ENCODE peak calls at places on chromosomes 16 and 17, in seven cellular contexts. One of them, this sample, is unnamed.

GRCh38 chr16:67431077-67431804 is at the start of gene HSD11B2:
- DNase-seq in HCT116: peak
- DNase-seq in SK-N-SH: peak
- DNase-seq in H1: peak
- DNase-seq in K562: peak
- DNase-seq in GM12878: no peak
- DNase-seq in HepG2: no peak
- DNase-seq in this sample: peak

GRCh38 chr17:17313350-17313991 is 10.3 kb downstream of the NT5M start:
- DNase-seq in HCT116: peak
- DNase-seq in SK-N-SH: peak
- DNase-seq in H1: peak
- DNase-seq in K562: peak
- DNase-seq in GM12878: no peak
- DNase-seq in HepG2: peak
- DNase-seq in this sample: peak

GRCh38 chr16:83779881-83780280 is 27.9 kb upstream of the HSBP1 start:
- DNase-seq in HCT116: no peak
- DNase-seq in SK-N-SH: peak
- DNase-seq in H1: no peak
- DNase-seq in K562: no peak
- DNase-seq in GM12878: no peak
- DNase-seq in HepG2: no peak
- DNase-seq in this sample: peak

GRCh38 chr16:83675136-83675535 is 132.6 kb upstream of the HSBP1 start:
- DNase-seq in HCT116: no peak
- DNase-seq in SK-N-SH: no peak
- DNase-seq in H1: no peak
- DNase-seq in K562: no peak
- DNase-seq in GM12878: no peak
- DNase-seq in HepG2: no peak
- DNase-seq in this sample: no peak

GRCh38 chr16:86931410-86931941 is 353.1 kb downstream of the FOXL1 start:
- DNase-seq in HCT116: no peak
- DNase-seq in SK-N-SH: no peak
- DNase-seq in H1: no peak
- DNase-seq in K562: peak
- DNase-seq in GM12878: no peak
- DNase-seq in HepG2: no peak
- DNase-seq in this sample: no peak

GRCh38 chr17:73646409-73647305 is 2.4 kb upstream of the SDK2 start:
- DNase-seq in HCT116: no peak
- DNase-seq in SK-N-SH: peak
- DNase-seq in H1: peak
- DNase-seq in K562: peak
- DNase-seq in GM12878: no peak
- DNase-seq in HepG2: peak
- DNase-seq in this sample: peak

GRCh38 chr16:72246423-72246822 is 74.5 kb upstream of the PMFBP1 start:
- DNase-seq in HCT116: no peak
- DNase-seq in SK-N-SH: no peak
- DNase-seq in H1: no peak
- DNase-seq in K562: no peak
- DNase-seq in GM12878: peak
- DNase-seq in HepG2: no peak
- DNase-seq in this sample: no peak

GRCh38 chr16:67537636-67538591 is 9.3 kb downstream of the RIPOR1 start:
- DNase-seq in HCT116: no peak
- DNase-seq in SK-N-SH: peak
- DNase-seq in H1: peak
- DNase-seq in K562: no peak
- DNase-seq in GM12878: no peak
- DNase-seq in HepG2: no peak
- DNase-seq in this sample: no peak

GRCh38 chr16:81143921-81144471 is 47.8 kb upstream of the GCSH start:
- DNase-seq in HCT116: peak
- DNase-seq in SK-N-SH: no peak
- DNase-seq in H1: no peak
- DNase-seq in K562: no peak
- DNase-seq in GM12878: no peak
- DNase-seq in HepG2: peak
- DNase-seq in this sample: peak

GRCh38 chr16:27778171-27778925 is 228.4 kb downstream of the KATNIP start:
- DNase-seq in HCT116: no peak
- DNase-seq in SK-N-SH: peak
- DNase-seq in H1: no peak
- DNase-seq in K562: no peak
- DNase-seq in GM12878: no peak
- DNase-seq in HepG2: no peak
- DNase-seq in this sample: no peak

GRCh38 chr17:34556951-34557350 is 22.4 kb upstream of the TMEM132E start:
- DNase-seq in HCT116: no peak
- DNase-seq in SK-N-SH: no peak
- DNase-seq in H1: no peak
- DNase-seq in K562: no peak
- DNase-seq in GM12878: no peak
- DNase-seq in HepG2: no peak
- DNase-seq in this sample: no peak

GRCh38 chr17:69088643-69089200 is 28.0 kb upstream of the ABCA9 start:
- DNase-seq in HCT116: no peak
- DNase-seq in SK-N-SH: no peak
- DNase-seq in H1: no peak
- DNase-seq in K562: peak
- DNase-seq in GM12878: no peak
- DNase-seq in HepG2: no peak
- DNase-seq in this sample: no peak

GRCh38 chr17:69090365-69090764 is 29.6 kb upstream of the ABCA9 start:
- DNase-seq in HCT116: no peak
- DNase-seq in SK-N-SH: no peak
- DNase-seq in H1: no peak
- DNase-seq in K562: no peak
- DNase-seq in GM12878: no peak
- DNase-seq in HepG2: no peak
- DNase-seq in this sample: no peak

GRCh38 chr17:69082696-69083095 is 22.0 kb upstream of the ABCA9 start:
- DNase-seq in HCT116: no peak
- DNase-seq in SK-N-SH: no peak
- DNase-seq in H1: no peak
- DNase-seq in K562: no peak
- DNase-seq in GM12878: no peak
- DNase-seq in HepG2: no peak
- DNase-seq in this sample: no peak

DNA sequence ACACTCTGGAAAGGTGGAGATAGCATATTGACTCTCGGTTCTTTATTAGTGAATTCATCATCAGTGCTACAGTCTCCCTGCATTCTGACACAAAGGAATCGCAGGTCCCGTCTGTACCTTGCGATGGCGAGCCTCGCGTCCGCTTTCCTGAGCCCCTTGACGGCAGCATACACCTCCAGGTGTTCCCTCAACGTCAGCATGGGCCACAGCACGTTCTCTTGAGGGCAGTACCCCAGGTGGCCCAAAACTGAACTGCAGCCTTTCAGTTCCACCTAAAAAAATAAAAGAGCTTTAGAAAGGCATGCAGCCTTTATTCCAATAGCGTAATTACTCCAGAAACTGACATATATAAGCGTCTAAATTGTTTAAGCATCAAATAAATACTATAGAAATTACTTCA is 24.2 kb upstream of the ABCA9 start:
- DNase-seq in HCT116: peak
- DNase-seq in SK-N-SH: peak
- DNase-seq in H1: peak
- DNase-seq in K562: no peak
- DNase-seq in GM12878: no peak
- DNase-seq in HepG2: peak
- DNase-seq in this sample: peak
- TF ChIP-seq JUND in HCT116: no peak
- TF ChIP-seq JUND in SK-N-SH: no peak
- TF ChIP-seq JUND in H1: no peak
- TF ChIP-seq JUND in K562: no peak
- TF ChIP-seq JUND in GM12878: no peak
- TF ChIP-seq JUND in HepG2: no peak
- TF ChIP-seq JUND in this sample: no peak

DNA sequence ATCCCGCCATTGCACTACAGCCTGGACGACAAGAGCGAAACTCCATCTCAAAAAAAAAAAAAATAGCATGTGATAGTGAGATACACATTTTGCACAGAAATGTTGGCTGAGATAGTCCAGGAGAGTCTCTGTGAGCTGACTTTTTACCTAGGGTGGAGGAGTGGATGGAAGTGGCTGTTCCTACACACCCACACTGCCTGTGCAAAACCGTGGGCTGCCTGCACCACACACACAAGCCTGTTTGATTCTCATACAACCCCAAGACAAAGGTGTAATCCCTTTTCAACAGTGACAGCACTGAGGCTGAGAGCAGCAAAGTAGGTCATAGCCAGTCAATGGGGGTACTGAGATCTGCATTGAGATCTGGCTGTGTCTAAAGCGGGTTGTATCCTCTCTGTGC is 86.8 kb downstream of the MARF1 start:
- DNase-seq in HCT116: no peak
- DNase-seq in SK-N-SH: no peak
- DNase-seq in H1: no peak
- DNase-seq in K562: no peak
- DNase-seq in GM12878: no peak
- DNase-seq in HepG2: no peak
- DNase-seq in this sample: no peak
- TF ChIP-seq JUND in HCT116: no peak
- TF ChIP-seq JUND in SK-N-SH: no peak
- TF ChIP-seq JUND in H1: no peak
- TF ChIP-seq JUND in K562: no peak
- TF ChIP-seq JUND in GM12878: no peak
- TF ChIP-seq JUND in HepG2: no peak
- TF ChIP-seq JUND in this sample: no peak

GRCh38 chr17:77471984-77472836 is 331.4 kb downstream of the SEC14L1 start:
- DNase-seq in HCT116: no peak
- DNase-seq in SK-N-SH: peak
- DNase-seq in H1: no peak
- DNase-seq in K562: peak
- DNase-seq in GM12878: no peak
- DNase-seq in HepG2: no peak
- DNase-seq in this sample: no peak
- TF ChIP-seq JUND in HCT116: no peak
- TF ChIP-seq JUND in SK-N-SH: no peak
- TF ChIP-seq JUND in H1: no peak
- TF ChIP-seq JUND in K562: no peak
- TF ChIP-seq JUND in GM12878: no peak
- TF ChIP-seq JUND in HepG2: no peak
- TF ChIP-seq JUND in this sample: no peak

GRCh38 chr17:4856271-4856936 is 23.3 kb downstream of the MINK1 start:
- DNase-seq in HCT116: no peak
- DNase-seq in SK-N-SH: no peak
- DNase-seq in H1: no peak
- DNase-seq in K562: peak
- DNase-seq in GM12878: no peak
- DNase-seq in HepG2: no peak
- DNase-seq in this sample: no peak

GRCh38 chr17:4853195-4853762 is 20.1 kb downstream of the MINK1 start:
- DNase-seq in HCT116: no peak
- DNase-seq in SK-N-SH: no peak
- DNase-seq in H1: no peak
- DNase-seq in K562: no peak
- DNase-seq in GM12878: no peak
- DNase-seq in HepG2: no peak
- DNase-seq in this sample: no peak

GRCh38 chr17:4852504-4853075 is 19.4 kb downstream of the MINK1 start:
- DNase-seq in HCT116: no peak
- DNase-seq in SK-N-SH: peak
- DNase-seq in H1: no peak
- DNase-seq in K562: peak
- DNase-seq in GM12878: no peak
- DNase-seq in HepG2: peak
- DNase-seq in this sample: no peak

GRCh38 chr17:4856937-4857314 is 23.8 kb downstream of the MINK1 start:
- DNase-seq in HCT116: no peak
- DNase-seq in SK-N-SH: no peak
- DNase-seq in H1: no peak
- DNase-seq in K562: no peak
- DNase-seq in GM12878: no peak
- DNase-seq in HepG2: no peak
- DNase-seq in this sample: no peak

DNA sequence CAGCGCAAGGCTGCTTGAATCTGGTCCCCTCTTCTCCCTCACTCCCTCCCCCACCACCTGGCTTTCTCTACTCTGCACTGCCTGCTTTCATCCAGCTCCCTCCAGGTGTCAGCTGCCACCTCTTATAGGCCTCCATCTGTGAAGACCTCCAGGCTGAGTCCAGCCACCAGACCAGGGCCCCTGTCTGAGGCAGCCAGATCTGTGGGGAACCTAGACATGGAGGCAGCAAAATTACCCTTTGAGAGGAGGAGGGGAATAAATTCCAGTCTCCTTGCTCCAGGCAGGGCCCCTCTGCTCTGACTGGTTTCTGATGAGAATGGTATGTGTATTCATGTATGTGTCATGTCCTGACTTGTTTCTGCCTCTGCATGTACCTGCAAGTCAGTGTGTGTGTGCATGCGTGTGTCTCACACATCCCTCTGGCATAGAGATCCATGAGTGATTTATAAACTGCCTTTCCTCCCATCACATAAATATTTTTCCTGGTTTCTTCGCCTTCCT is 21.1 kb downstream of the MINK1 start:
- DNase-seq in HCT116: no peak
- DNase-seq in SK-N-SH: no peak
- DNase-seq in H1: no peak
- DNase-seq in K562: no peak
- DNase-seq in GM12878: no peak
- DNase-seq in HepG2: peak
- DNase-seq in this sample: no peak
- TF ChIP-seq JUND in HCT116: no peak
- TF ChIP-seq JUND in SK-N-SH: no peak
- TF ChIP-seq JUND in H1: no peak
- TF ChIP-seq JUND in K562: no peak
- TF ChIP-seq JUND in GM12878: no peak
- TF ChIP-seq JUND in HepG2: no peak
- TF ChIP-seq JUND in this sample: no peak

GRCh38 chr16:10682604-10683003 is 12.1 kb downstream of the TEKT5 start:
- DNase-seq in HCT116: no peak
- DNase-seq in SK-N-SH: no peak
- DNase-seq in H1: no peak
- DNase-seq in K562: no peak
- DNase-seq in GM12878: no peak
- DNase-seq in HepG2: no peak
- DNase-seq in this sample: no peak
- TF ChIP-seq JUND in HCT116: no peak
- TF ChIP-seq JUND in SK-N-SH: no peak
- TF ChIP-seq JUND in H1: no peak
- TF ChIP-seq JUND in K562: no peak
- TF ChIP-seq JUND in GM12878: no peak
- TF ChIP-seq JUND in HepG2: no peak
- TF ChIP-seq JUND in this sample: no peak

GRCh38 chr17:32350662-32351418 is 883 bp downstream of the ZNF207 start:
- DNase-seq in HCT116: no peak
- DNase-seq in SK-N-SH: peak
- DNase-seq in H1: no peak
- DNase-seq in K562: peak
- DNase-seq in GM12878: no peak
- DNase-seq in HepG2: peak
- DNase-seq in this sample: no peak
- TF ChIP-seq JUND in HCT116: no peak
- TF ChIP-seq JUND in SK-N-SH: no peak
- TF ChIP-seq JUND in H1: no peak
- TF ChIP-seq JUND in K562: no peak
- TF ChIP-seq JUND in GM12878: no peak
- TF ChIP-seq JUND in HepG2: no peak
- TF ChIP-seq JUND in this sample: no peak

GRCh38 chr16:2771496-2772402 is 5.3 kb downstream of the ELOB start:
- DNase-seq in HCT116: no peak
- DNase-seq in SK-N-SH: no peak
- DNase-seq in H1: no peak
- DNase-seq in K562: no peak
- DNase-seq in GM12878: no peak
- DNase-seq in HepG2: no peak
- DNase-seq in this sample: no peak
- TF ChIP-seq JUND in HCT116: no peak
- TF ChIP-seq JUND in SK-N-SH: no peak
- TF ChIP-seq JUND in H1: no peak
- TF ChIP-seq JUND in K562: no peak
- TF ChIP-seq JUND in GM12878: no peak
- TF ChIP-seq JUND in HepG2: no peak
- TF ChIP-seq JUND in this sample: no peak